ENCODE peak calls at places on chromosomes 11 and 22, in seven cellular contexts. G is GM23248; B is RWPE1; D is A549; E is neural progenitor cell; O is CD8-positive, alpha-beta memory T cell; A is CD4-positive, alpha-beta T cell. Y is an unnamed sample.

GRCh38 chr11:59145534-59145933 is 2.9 kb downstream of the FAM111A start:
- DNase-seq in B (peak; percentile 30), O (no peak), D (no peak), A (no peak), E (no peak), G (peak; percentile 92), Y (no peak)

GRCh38 chr11:85759915-85760314 is 51.0 kb downstream of the SYTL2 start:
- DNase-seq in E (no peak), B (peak; percentile 12), G (peak; percentile 88), A (no peak), O (no peak), D (peak; percentile 61), Y (no peak)

GRCh38 chr22:22207845-22208564 is 36.6 kb upstream of the VPREB1 start:
- DNase-seq in G (peak; percentile 84), O (peak; percentile 81), B (peak; percentile 47), E (peak; percentile 84), D (peak; percentile 70), A (peak; percentile 77), Y (peak; percentile 34)

GRCh38 chr11:26994579-26995210 is 783 bp downstream of the FIBIN start:
- DNase-seq in A (no peak), E (no peak), B (no peak), O (no peak), G (peak; percentile 46), D (no peak), Y (no peak)

GRCh38 chr22:17269607-17270261 is 50.5 kb upstream of the ADA2 start:
- DNase-seq in E (no peak), O (no peak), D (no peak), G (no peak), B (no peak), A (no peak), Y (no peak)

GRCh38 chr11:117794772-117795629 is 2.0 kb downstream of the DSCAML1 start:
- DNase-seq in E (no peak), G (no peak), B (no peak), A (no peak), D (no peak), O (no peak), Y (no peak)

GRCh38 chr11:66842501-66842895 is 743 bp upstream of the RCE1 start:
- DNase-seq in D (no peak), A (no peak), E (no peak), B (no peak), O (no peak), G (no peak), Y (no peak)

GRCh38 chr22:35334010-35334409 is 34.3 kb downstream of the TOM1 start:
- DNase-seq in A (no peak), O (no peak), G (no peak), D (no peak), B (no peak), E (no peak), Y (no peak)

GRCh38 chr22:23064381-23065068 is 5.8 kb upstream of the GNAZ start:
- DNase-seq in B (no peak), E (no peak), D (no peak), O (no peak), A (no peak), G (no peak), Y (no peak)

GRCh38 chr11:45919806-45920530 is 2.3 kb upstream of the PEX16 start:
- DNase-seq in O (no peak), D (no peak), G (no peak), A (no peak), E (peak; percentile 85), B (no peak), Y (no peak)

GRCh38 chr11:111635706-111636045 is 33.4 kb downstream of the SIK2 start:
- DNase-seq in D (no peak), A (no peak), E (no peak), B (no peak), O (no peak), G (peak; percentile 49), Y (no peak)

GRCh38 chr22:49638788-49639187 is 188.9 kb downstream of the BRD1 start:
- DNase-seq in B (peak; percentile 17), E (peak; percentile 23), O (no peak), D (no peak), A (no peak), G (no peak), Y (no peak)

GRCh38 chr11:79291948-79292347 is 148.9 kb downstream of the TENM4 start:
- DNase-seq in E (no peak), O (no peak), G (no peak), D (no peak), A (no peak), B (no peak), Y (no peak)

GRCh38 chr11:122108192-122108799 is 7.7 kb downstream of the BLID start:
- DNase-seq in A (no peak), O (no peak), B (no peak), D (peak; percentile 62), G (no peak), E (peak; percentile 71), Y (no peak)

DNA sequence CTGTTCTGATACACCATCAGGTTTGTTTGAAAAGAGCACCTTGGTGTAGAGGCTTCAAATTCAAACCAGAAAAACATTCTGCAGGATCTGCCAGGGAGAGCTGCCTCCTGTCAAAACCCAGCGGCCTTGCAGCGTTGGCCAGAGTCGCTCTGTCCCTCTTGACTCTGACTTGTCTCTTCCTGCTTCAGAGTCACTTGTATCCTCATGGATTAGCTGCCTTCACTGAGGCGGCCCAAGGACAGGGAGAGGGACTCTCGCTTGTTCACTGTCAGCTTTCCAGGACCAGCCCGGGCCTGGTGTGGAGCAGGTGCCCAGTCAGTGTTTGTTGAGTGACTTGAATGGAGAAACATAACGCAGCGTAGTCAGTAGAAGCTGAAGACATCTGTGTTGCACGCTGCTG is 18.0 kb downstream of the TBC1D22A start:
- DNase-seq in B (no peak), E (no peak), O (no peak), G (no peak), D (no peak), A (no peak), Y (no peak)
- H3K27ac ChIP-seq in B (peak overlapping the region; percentile 28), E (no peak overlapping the region), O (no peak overlapping the region), G (no peak overlapping the region), D (no peak overlapping the region), A (no peak overlapping the region), Y (no peak overlapping the region)

DNA sequence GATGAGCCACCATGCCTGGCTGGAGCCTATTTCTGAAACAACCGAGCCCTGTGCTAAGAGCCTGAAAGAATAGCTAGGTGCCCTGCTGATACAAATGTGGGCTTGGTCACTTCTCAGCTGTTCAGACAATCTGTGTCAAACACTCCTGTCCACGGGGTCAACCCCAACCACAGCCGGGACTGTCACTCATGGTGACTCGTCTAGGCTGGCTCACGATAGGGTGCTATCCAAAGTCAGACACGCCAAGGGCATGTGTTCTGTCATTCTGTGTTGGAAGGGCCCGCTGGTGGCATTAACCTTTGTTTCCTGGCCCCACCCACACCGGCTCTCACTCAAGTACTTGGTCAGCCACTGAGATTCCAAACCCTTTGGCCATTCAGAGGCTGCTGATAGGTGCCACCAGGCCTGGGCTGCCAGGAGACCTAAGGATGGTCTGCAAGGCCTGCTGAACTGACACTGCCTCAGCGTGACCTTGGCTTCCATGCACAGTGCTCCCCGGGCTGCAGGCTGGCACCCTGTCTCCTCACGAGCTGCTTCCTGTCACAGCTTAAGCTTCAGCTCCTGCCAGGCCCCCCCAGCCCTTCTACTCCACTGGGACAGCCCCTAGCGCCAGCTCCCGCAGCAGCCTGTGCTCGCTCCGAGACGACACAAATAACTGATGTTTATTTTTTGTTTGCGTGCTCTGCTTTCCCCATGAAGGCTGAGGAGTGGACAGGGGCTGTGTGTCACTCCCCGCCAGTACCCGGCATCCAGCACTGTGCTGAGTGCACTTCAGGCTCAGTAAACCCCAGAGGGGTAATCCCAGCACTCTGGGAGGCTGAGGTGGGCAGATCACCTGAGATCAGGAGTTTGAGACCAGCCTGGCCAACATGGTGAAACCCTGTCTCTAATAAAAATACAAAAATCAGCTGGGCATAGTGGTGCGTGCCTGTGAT is 14.3 kb upstream of the CDC42BPG start:
- DNase-seq in E (no peak), B (no peak), A (peak; percentile 41), O (peak; percentile 80), D (no peak), G (no peak), Y (no peak)
- H3K27ac ChIP-seq in E (no peak overlapping the region), B (peak overlapping the region; percentile 99), A (peak overlapping the region; percentile 87), O (peak overlapping the region; percentile 68), D (peak overlapping the region; percentile 62), G (no peak overlapping the region), Y (peak overlapping the region; percentile 91)

GRCh38 chr11:2536440-2536989 is 91.7 kb downstream of the KCNQ1 start:
- DNase-seq in B (no peak), G (no peak), E (no peak), D (no peak), O (peak; percentile 36), A (no peak), Y (no peak)

GRCh38 chr11:2537010-2537695 is 92.3 kb downstream of the KCNQ1 start:
- DNase-seq in O (peak; percentile 7), B (no peak), A (no peak), D (no peak), E (no peak), G (no peak), Y (no peak)

GRCh38 chr11:2534957-2535672 is 90.3 kb downstream of the KCNQ1 start:
- DNase-seq in E (no peak), A (no peak), G (no peak), B (no peak), O (peak; percentile 40), D (no peak), Y (no peak)

GRCh38 chr11:2534131-2534956 is 89.5 kb downstream of the KCNQ1 start:
- DNase-seq in E (no peak), A (no peak), G (peak; percentile 16), O (peak; percentile 42), D (no peak), B (peak; percentile 85), Y (no peak)

DNA sequence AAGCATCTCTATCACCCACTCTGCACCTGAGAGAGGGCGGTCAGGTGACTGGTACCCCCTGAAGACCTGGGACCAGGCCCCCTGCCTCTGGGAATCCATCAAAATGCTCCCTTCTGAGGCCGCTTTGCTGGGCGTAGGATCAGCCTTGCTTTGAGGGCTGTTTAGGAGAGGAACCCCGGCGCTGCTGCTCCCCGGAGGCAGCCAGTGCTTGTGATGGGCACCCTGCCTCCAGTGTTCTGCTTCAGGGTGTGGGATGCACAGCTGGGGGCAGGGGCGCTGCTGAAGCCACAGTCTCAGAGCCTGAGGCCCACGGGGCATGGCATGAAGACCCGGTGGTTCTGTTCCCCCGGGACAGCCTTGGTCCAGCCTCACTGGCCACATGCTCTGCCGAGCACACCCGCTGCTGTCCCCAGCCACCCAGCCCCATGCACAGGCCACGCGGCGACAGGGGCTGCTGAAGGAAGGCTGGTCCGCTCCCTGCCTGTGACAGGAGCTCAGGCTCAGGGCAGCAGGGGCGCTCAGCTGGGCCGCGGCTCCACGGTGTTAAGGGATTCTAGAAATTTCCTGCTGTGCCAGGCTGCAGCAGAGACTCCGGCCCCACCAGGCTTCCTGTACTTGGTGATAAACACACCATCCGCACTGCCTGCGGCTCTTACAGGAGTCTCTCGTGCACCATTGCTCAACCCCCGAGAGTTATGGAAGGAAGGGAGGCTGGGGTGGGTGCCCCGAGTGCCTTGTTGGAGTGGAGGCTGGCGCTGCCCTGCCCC is 91.0 kb downstream of the KCNQ1 start:
- DNase-seq in A (no peak), E (no peak), G (no peak), B (no peak), O (peak; percentile 38), D (no peak), Y (no peak)
- H3K27ac ChIP-seq in A (no peak overlapping the region), E (no peak overlapping the region), G (no peak overlapping the region), B (no peak overlapping the region), O (no peak overlapping the region), D (no peak overlapping the region), Y (no peak overlapping the region)

DNA sequence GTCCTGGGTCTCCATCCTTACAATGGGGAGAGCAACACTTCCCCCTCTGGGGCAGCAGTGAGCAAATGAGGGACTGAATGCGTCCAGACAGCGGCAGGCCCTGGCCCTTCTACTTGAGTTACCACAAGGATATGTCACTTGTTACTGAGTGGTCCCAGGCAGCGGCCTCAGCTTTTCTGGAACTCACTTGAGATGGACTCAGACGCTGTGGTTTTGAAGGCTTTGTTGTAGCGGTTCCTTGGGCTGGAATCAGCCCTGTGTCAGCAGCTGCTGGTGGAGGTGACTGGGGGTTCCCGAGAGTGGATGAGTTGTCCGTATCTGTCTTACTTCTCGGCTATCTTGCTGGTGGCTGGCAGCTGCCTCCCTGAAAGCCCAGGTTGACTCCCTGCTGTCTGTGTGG is 77.0 kb downstream of the MICAL2 start:
- DNase-seq in B (no peak), A (no peak), E (peak; percentile 28), D (no peak), O (no peak), G (no peak), Y (no peak)
- H3K27ac ChIP-seq in B (peak overlapping the region; percentile 60), A (no peak overlapping the region), E (no peak overlapping the region), D (peak overlapping the region; percentile 24), O (no peak overlapping the region), G (no peak overlapping the region), Y (peak overlapping the region; percentile 100)